ENCODE peak calls at places on chromosomes 13 and 19, in four cellular contexts. E, G, H and Q are unnamed samples.

GRCh38 chr19:38035515-38036495 is 128.8 kb downstream of the SIPA1L3 start:
- DNase-seq in H (no peak), G (no peak), E (no peak), Q (peak; percentile 6)

GRCh38 chr19:17683078-17683477 is 5.1 kb downstream of the UNC13A start:
- DNase-seq in G (no peak), E (no peak), H (no peak), Q (no peak)

GRCh38 chr19:42652021-42652420 is 57.3 kb upstream of the CEACAM8 start:
- DNase-seq in G (no peak), E (no peak), H (no peak), Q (no peak)

GRCh38 chr13:43878897-43879322 is 630 bp downstream of the CCDC122 start:
- DNase-seq in H (no peak), E (no peak), G (no peak), Q (peak; percentile 31)

GRCh38 chr13:44951184-44951583 is 38.1 kb downstream of the NUFIP1 start:
- DNase-seq in H (no peak), E (no peak), G (no peak), Q (no peak)

GRCh38 chr19:17692566-17692965 is 4.4 kb upstream of the UNC13A start:
- DNase-seq in E (no peak), G (no peak), H (no peak), Q (no peak)

GRCh38 chr13:63327584-63327983 is 1911.9 kb upstream of the PCDH20 start:
- DNase-seq in E (no peak), H (no peak), G (no peak), Q (no peak)

GRCh38 chr13:48094781-48095502 is at the start of gene MED4:
- DNase-seq in H (peak; percentile 93), G (peak; percentile 96), E (peak; percentile 97), Q (peak; percentile 87)

GRCh38 chr13:33153421-33154381 is 131.9 kb downstream of the STARD13 start:
- DNase-seq in E (no peak), G (no peak), H (no peak), Q (peak; percentile 10)

GRCh38 chr19:13091400-13092161 is 11.1 kb downstream of the LYL1 start:
- DNase-seq in H (no peak), G (peak; percentile 91), E (peak; percentile 55), Q (no peak)

GRCh38 chr19:42494321-42494720 is 34.0 kb downstream of the CEACAM1 start:
- DNase-seq in H (no peak), G (no peak), E (no peak), Q (no peak)

GRCh38 chr19:44897835-44898234 is 6.8 kb downstream of the TOMM40 start:
- DNase-seq in G (no peak), H (no peak), E (no peak), Q (no peak)

GRCh38 chr13:28655566-28655965 is 3.4 kb upstream of the POMP start:
- DNase-seq in G (no peak), E (no peak), H (no peak), Q (no peak)

GRCh38 chr19:47353307-47353712 is 4.2 kb downstream of the DHX34 start:
- DNase-seq in G (peak; percentile 16), E (no peak), H (no peak), Q (peak; percentile 76)

GRCh38 chr19:58557253-58558065 is 952 bp downstream of the UBE2M start:
- DNase-seq in H (no peak), E (no peak), G (no peak), Q (no peak)

GRCh38 chr13:101399365-101399764 is 16.9 kb downstream of the NALCN start:
- DNase-seq in E (no peak), H (no peak), G (no peak), Q (no peak)

GRCh38 chr13:109700176-109700575 is 86.2 kb downstream of the IRS2 start:
- DNase-seq in G (peak; percentile 87), H (peak; percentile 88), E (no peak), Q (no peak)

GRCh38 chr13:27952931-27953670 is 16.0 kb downstream of the CDX2 start:
- DNase-seq in G (no peak), E (peak; percentile 40), H (no peak), Q (peak; percentile 15)

GRCh38 chr13:111398715-111399299 is 78.4 kb downstream of the TEX29 start:
- DNase-seq in E (no peak), H (peak; percentile 49), G (no peak), Q (peak; percentile 64)

GRCh38 chr13:100361504-100361903 is 227.1 kb downstream of the GGACT start:
- DNase-seq in E (no peak), H (no peak), G (no peak), Q (no peak)

GRCh38 chr13:21338651-21339278 is 120.3 kb downstream of the ZDHHC20 start:
- DNase-seq in G (no peak), H (no peak), E (no peak), Q (no peak)

GRCh38 chr19:48674921-48675824 is 2.4 kb upstream of the NTN5 start:
- DNase-seq in H (peak; percentile 88), G (peak; percentile 96), E (peak; percentile 91), Q (peak; percentile 77)

GRCh38 chr19:55075366-55075998 is at the start of gene EPS8L1:
- DNase-seq in E (peak; percentile 92), H (no peak), G (no peak), Q (no peak)

GRCh38 chr13:83325454-83325853 is 556.8 kb downstream of the SLITRK1 start:
- DNase-seq in E (no peak), H (no peak), G (no peak), Q (no peak)

GRCh38 chr19:5094768-5095567 is 126.1 kb downstream of the KDM4B start:
- DNase-seq in G (peak; percentile 90), H (no peak), E (no peak), Q (no peak)

GRCh38 chr13:52125547-52125946 is 3.3 kb downstream of the NEK5 start:
- DNase-seq in G (no peak), E (no peak), H (peak; percentile 37), Q (no peak)

DNA sequence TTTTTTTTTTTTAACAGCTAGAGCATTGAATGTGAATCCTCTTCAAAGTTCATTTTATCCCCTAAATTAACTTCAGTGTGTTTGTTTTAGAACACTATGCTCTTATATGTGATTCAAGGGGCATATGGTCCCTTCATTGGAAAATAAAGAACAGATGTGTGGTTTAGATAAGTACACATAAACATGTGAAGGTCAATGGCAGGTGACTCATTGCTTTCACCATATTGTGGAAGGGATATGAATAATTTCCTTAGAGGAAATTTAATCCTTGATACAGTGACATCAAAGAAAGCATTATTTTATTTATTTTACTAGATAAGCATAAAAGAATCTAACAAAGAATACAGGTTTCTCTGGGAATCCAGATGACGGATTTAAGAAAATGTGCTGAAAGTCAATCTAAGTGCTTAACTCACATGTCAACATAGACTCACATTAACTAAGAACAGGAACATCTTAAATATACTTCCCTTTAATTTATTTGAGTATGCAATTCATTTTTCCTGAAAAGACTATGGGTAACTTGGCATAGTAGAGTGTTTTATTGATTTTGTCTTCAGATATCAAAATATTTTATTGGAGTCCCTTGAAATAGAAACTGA is 373.4 kb downstream of the KCTD12 start:
- DNase-seq in E (no peak), H (no peak), G (peak; percentile 11), Q (no peak)
- TF ChIP-seq FOXJ3 in E (no peak), H (no peak), G (no peak), Q (no peak)

GRCh38 chr13:113488283-113488682 is 2.2 kb downstream of the DCUN1D2 start:
- DNase-seq in G (no peak), E (no peak), H (no peak), Q (no peak)
- TF ChIP-seq FOXJ3 in G (no peak), E (no peak), H (no peak), Q (no peak)

GRCh38 chr13:42260885-42261654 is 10.9 kb upstream of the AKAP11 start:
- DNase-seq in G (no peak), E (no peak), H (no peak), Q (no peak)
- TF ChIP-seq FOXJ3 in G (no peak), E (no peak), H (no peak), Q (no peak)

GRCh38 chr19:51971624-51972023 is 15.0 kb downstream of the ZNF350 start:
- DNase-seq in G (no peak), E (no peak), H (peak; percentile 32), Q (no peak)
- TF ChIP-seq FOXJ3 in G (no peak), E (no peak), H (no peak), Q (no peak)

GRCh38 chr19:19510432-19510831 is 4.9 kb downstream of the TSSK6 start:
- DNase-seq in G (no peak), E (no peak), H (no peak), Q (no peak)
- TF ChIP-seq FOXJ3 in G (no peak), E (no peak), H (no peak), Q (no peak)

GRCh38 chr19:28429356-28429755 is 783.6 kb downstream of the UQCRFS1 start:
- DNase-seq in H (no peak), E (no peak), G (no peak), Q (no peak)
- TF ChIP-seq FOXJ3 in H (no peak), E (no peak), G (no peak), Q (no peak)

DNA sequence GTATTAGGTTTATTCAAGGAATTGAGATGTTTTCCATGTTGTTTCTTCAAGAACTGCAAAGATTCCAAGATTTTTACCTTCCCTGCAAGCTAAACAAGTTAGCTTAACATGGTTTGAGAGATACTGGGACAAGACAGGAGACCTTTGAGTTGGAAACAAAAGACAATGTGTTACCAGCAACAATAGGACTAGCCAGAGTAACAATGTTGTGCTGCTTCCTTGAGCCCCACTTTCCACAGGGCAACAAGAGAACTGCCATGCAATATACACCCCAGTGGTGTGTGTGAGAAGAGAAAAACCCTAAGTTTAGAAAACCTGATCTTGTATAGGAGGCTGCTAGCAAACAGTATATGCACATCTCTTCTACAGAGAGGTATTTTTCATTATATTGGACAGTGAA is 264.6 kb downstream of the PCDH20 start:
- DNase-seq in E (no peak), H (no peak), G (no peak), Q (no peak)
- TF ChIP-seq FOXJ3 in E (no peak), H (no peak), G (no peak), Q (no peak)

GRCh38 chr13:112670864-112671263 is 19.0 kb upstream of the ATP11A start:
- DNase-seq in H (peak; percentile 18), E (no peak), G (no peak), Q (no peak)
- TF ChIP-seq FOXJ3 in H (no peak), E (no peak), G (no peak), Q (no peak)

DNA sequence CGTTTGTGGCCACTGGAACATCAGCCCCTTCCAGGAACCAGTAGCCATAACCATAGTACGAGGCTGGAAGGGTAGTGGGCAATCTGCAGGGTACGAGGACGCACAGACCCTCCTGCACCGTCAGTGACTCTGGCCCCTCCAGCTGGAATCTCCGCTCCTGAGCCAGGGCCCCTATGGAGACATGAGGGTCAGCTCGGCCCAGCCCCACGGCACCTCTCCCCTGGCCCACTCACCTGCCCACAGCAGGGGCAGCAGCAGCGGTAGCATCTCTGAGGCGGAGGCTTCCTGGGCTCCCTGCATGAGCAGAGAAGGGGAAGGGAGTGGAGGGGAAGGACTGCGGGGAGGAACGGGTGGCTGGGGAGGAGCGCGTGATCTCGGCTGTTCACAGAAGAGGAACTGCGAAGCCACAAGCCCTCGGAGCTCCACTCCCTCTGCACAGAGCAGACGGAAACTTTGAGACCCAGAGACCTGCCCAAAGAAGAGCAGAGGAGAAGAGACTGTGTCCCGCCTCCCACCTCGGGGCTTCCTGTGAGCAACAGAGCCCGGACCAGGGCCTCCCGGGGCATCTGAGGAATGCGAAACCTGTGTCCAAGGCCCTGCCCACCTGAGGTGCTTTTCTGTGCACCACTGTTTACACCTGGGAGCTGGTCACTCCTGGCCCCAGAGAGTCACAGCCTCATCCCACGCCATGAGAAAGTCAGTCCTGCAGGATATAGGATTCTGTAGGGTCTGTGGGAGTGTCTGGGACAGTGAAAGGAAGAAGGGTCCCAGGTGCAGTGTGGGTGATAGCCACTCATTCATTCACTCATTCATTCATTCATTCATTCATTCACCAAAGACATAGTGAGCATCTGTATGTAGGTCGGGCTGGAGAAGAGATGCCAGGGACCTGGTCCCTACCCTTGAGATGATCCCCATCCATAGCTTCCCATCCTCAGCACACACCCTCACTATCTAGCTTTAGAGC is at the start of gene SIGLEC6:
- DNase-seq in G (no peak), E (peak; percentile 48), H (peak; percentile 78), Q (no peak)
- TF ChIP-seq FOXJ3 in G (no peak), E (no peak), H (no peak), Q (no peak)